ENCODE peak calls at places on chromosomes 2 and 18, in nine cellular contexts. One of them, this sample, is unnamed.
A peak's percentile ranks its signal among the peaks of the same experiment; 100 is the strongest.

GRCh38 chr2:181374741-181375675 is 82.2 kb upstream of the ITGA4 start:
- DNase-seq in prostate gland: no peak
- DNase-seq in right lobe of liver: no peak
- DNase-seq in heart left ventricle: no peak
- DNase-seq in H1: no peak
- DNase-seq in GM12892: no peak
- DNase-seq in body of pancreas: no peak
- DNase-seq in spleen: no peak
- DNase-seq in GM12878: peak; percentile 42
- DNase-seq in this sample: no peak

GRCh38 chr18:75170022-75170789 is 38.7 kb downstream of the PTGR3 start:
- DNase-seq in prostate gland: no peak
- DNase-seq in right lobe of liver: no peak
- DNase-seq in heart left ventricle: no peak
- DNase-seq in H1: no peak
- DNase-seq in GM12892: no peak
- DNase-seq in body of pancreas: no peak
- DNase-seq in spleen: no peak
- DNase-seq in GM12878: no peak
- DNase-seq in this sample: no peak

GRCh38 chr18:1668284-1668683 is 763.6 kb downstream of the ADCYAP1 start:
- DNase-seq in prostate gland: no peak
- DNase-seq in right lobe of liver: no peak
- DNase-seq in heart left ventricle: no peak
- DNase-seq in H1: no peak
- DNase-seq in GM12892: no peak
- DNase-seq in body of pancreas: no peak
- DNase-seq in spleen: no peak
- DNase-seq in GM12878: no peak
- DNase-seq in this sample: no peak

GRCh38 chr2:112305132-112305531 is 29.7 kb downstream of the ZC3H6 start:
- DNase-seq in prostate gland: no peak
- DNase-seq in right lobe of liver: no peak
- DNase-seq in heart left ventricle: no peak
- DNase-seq in H1: no peak
- DNase-seq in GM12892: no peak
- DNase-seq in body of pancreas: no peak
- DNase-seq in spleen: no peak
- DNase-seq in GM12878: no peak
- DNase-seq in this sample: no peak

GRCh38 chr2:196307775-196308174 is 136.4 kb upstream of the STK17B start:
- DNase-seq in prostate gland: no peak
- DNase-seq in right lobe of liver: no peak
- DNase-seq in heart left ventricle: no peak
- DNase-seq in H1: no peak
- DNase-seq in GM12892: no peak
- DNase-seq in body of pancreas: no peak
- DNase-seq in spleen: no peak
- DNase-seq in GM12878: no peak
- DNase-seq in this sample: no peak

GRCh38 chr2:3505771-3506170 is 13.6 kb downstream of the ADI1 start:
- DNase-seq in prostate gland: no peak
- DNase-seq in right lobe of liver: peak; percentile 16
- DNase-seq in heart left ventricle: no peak
- DNase-seq in H1: no peak
- DNase-seq in GM12892: no peak
- DNase-seq in body of pancreas: no peak
- DNase-seq in spleen: no peak
- DNase-seq in GM12878: no peak
- DNase-seq in this sample: no peak

GRCh38 chr2:229616433-229616832 is 97.9 kb downstream of the DNER start:
- DNase-seq in prostate gland: no peak
- DNase-seq in right lobe of liver: no peak
- DNase-seq in heart left ventricle: no peak
- DNase-seq in H1: no peak
- DNase-seq in GM12892: no peak
- DNase-seq in body of pancreas: no peak
- DNase-seq in spleen: no peak
- DNase-seq in GM12878: no peak
- DNase-seq in this sample: no peak

GRCh38 chr2:64277101-64277849 is 133.1 kb upstream of the PELI1 start:
- DNase-seq in prostate gland: peak; percentile 17
- DNase-seq in right lobe of liver: no peak
- DNase-seq in heart left ventricle: no peak
- DNase-seq in H1: no peak
- DNase-seq in GM12892: no peak
- DNase-seq in body of pancreas: peak; percentile 58
- DNase-seq in spleen: no peak
- DNase-seq in GM12878: no peak
- DNase-seq in this sample: no peak

GRCh38 chr2:227783404-227784138 is 30.1 kb upstream of the CCL20 start:
- DNase-seq in prostate gland: no peak
- DNase-seq in right lobe of liver: no peak
- DNase-seq in heart left ventricle: no peak
- DNase-seq in H1: no peak
- DNase-seq in GM12892: peak; percentile 22
- DNase-seq in body of pancreas: no peak
- DNase-seq in spleen: no peak
- DNase-seq in GM12878: peak; percentile 81
- DNase-seq in this sample: no peak

GRCh38 chr2:159797468-159798375 is at the start of gene CD302:
- DNase-seq in prostate gland: peak; percentile 43
- DNase-seq in right lobe of liver: peak; percentile 92
- DNase-seq in heart left ventricle: peak; percentile 90
- DNase-seq in H1: no peak
- DNase-seq in GM12892: peak; percentile 53
- DNase-seq in body of pancreas: peak; percentile 70
- DNase-seq in spleen: peak; percentile 91
- DNase-seq in GM12878: no peak
- DNase-seq in this sample: peak; percentile 89

GRCh38 chr2:158795110-158795924 is at the start of gene DAPL1:
- DNase-seq in prostate gland: no peak
- DNase-seq in right lobe of liver: no peak
- DNase-seq in heart left ventricle: no peak
- DNase-seq in H1: no peak
- DNase-seq in GM12892: no peak
- DNase-seq in body of pancreas: peak; percentile 64
- DNase-seq in spleen: no peak
- DNase-seq in GM12878: no peak
- DNase-seq in this sample: no peak

GRCh38 chr18:24126155-24126947 is 12.5 kb upstream of the CABYR start:
- DNase-seq in prostate gland: no peak
- DNase-seq in right lobe of liver: no peak
- DNase-seq in heart left ventricle: no peak
- DNase-seq in H1: no peak
- DNase-seq in GM12892: no peak
- DNase-seq in body of pancreas: no peak
- DNase-seq in spleen: no peak
- DNase-seq in GM12878: no peak
- DNase-seq in this sample: no peak

GRCh38 chr2:37816686-37817085 is 108.4 kb upstream of the RMDN2 start:
- DNase-seq in prostate gland: no peak
- DNase-seq in right lobe of liver: no peak
- DNase-seq in heart left ventricle: no peak
- DNase-seq in H1: no peak
- DNase-seq in GM12892: no peak
- DNase-seq in body of pancreas: no peak
- DNase-seq in spleen: no peak
- DNase-seq in GM12878: no peak
- DNase-seq in this sample: no peak

GRCh38 chr18:811192-812122 is 585 bp downstream of the YES1 start:
- DNase-seq in prostate gland: peak; percentile 32
- DNase-seq in right lobe of liver: peak; percentile 66
- DNase-seq in heart left ventricle: peak; percentile 63
- DNase-seq in H1: no peak
- DNase-seq in GM12892: no peak
- DNase-seq in body of pancreas: peak; percentile 52
- DNase-seq in spleen: peak; percentile 89
- DNase-seq in GM12878: no peak
- DNase-seq in this sample: peak; percentile 80

GRCh38 chr2:75517562-75518230 is 43.0 kb downstream of the EVA1A start:
- DNase-seq in prostate gland: no peak
- DNase-seq in right lobe of liver: peak; percentile 57
- DNase-seq in heart left ventricle: no peak
- DNase-seq in H1: no peak
- DNase-seq in GM12892: no peak
- DNase-seq in body of pancreas: no peak
- DNase-seq in spleen: no peak
- DNase-seq in GM12878: no peak
- DNase-seq in this sample: no peak

GRCh38 chr2:207662203-207662602 is 37.0 kb upstream of the METTL21A start:
- DNase-seq in prostate gland: no peak
- DNase-seq in right lobe of liver: no peak
- DNase-seq in heart left ventricle: no peak
- DNase-seq in H1: no peak
- DNase-seq in GM12892: peak; percentile 21
- DNase-seq in body of pancreas: peak; percentile 28
- DNase-seq in spleen: no peak
- DNase-seq in GM12878: peak; percentile 79
- DNase-seq in this sample: no peak

GRCh38 chr2:207660994-207661393 is 35.8 kb upstream of the METTL21A start:
- DNase-seq in prostate gland: no peak
- DNase-seq in right lobe of liver: no peak
- DNase-seq in heart left ventricle: no peak
- DNase-seq in H1: no peak
- DNase-seq in GM12892: no peak
- DNase-seq in body of pancreas: no peak
- DNase-seq in spleen: no peak
- DNase-seq in GM12878: no peak
- DNase-seq in this sample: no peak

GRCh38 chr2:207663870-207664545 is 38.8 kb upstream of the METTL21A start:
- DNase-seq in prostate gland: no peak
- DNase-seq in right lobe of liver: no peak
- DNase-seq in heart left ventricle: no peak
- DNase-seq in H1: no peak
- DNase-seq in GM12892: no peak
- DNase-seq in body of pancreas: no peak
- DNase-seq in spleen: no peak
- DNase-seq in GM12878: no peak
- DNase-seq in this sample: no peak
- TF ChIP-seq POLR2A in prostate gland: no peak
- TF ChIP-seq POLR2A in right lobe of liver: no peak
- TF ChIP-seq POLR2A in heart left ventricle: no peak
- TF ChIP-seq POLR2A in H1: no peak
- TF ChIP-seq POLR2A in GM12892: no peak
- TF ChIP-seq POLR2A in body of pancreas: no peak
- TF ChIP-seq POLR2A in spleen: no peak
- TF ChIP-seq POLR2A in GM12878: no peak
- TF ChIP-seq POLR2A in this sample: no peak

GRCh38 chr2:233061591-233062446 is 1.7 kb downstream of the INPP5D start:
- DNase-seq in prostate gland: no peak
- DNase-seq in right lobe of liver: no peak
- DNase-seq in heart left ventricle: peak; percentile 83
- DNase-seq in H1: no peak
- DNase-seq in GM12892: no peak
- DNase-seq in body of pancreas: peak; percentile 49
- DNase-seq in spleen: peak; percentile 92
- DNase-seq in GM12878: no peak
- DNase-seq in this sample: peak; percentile 64
- TF ChIP-seq POLR2A in prostate gland: no peak
- TF ChIP-seq POLR2A in right lobe of liver: no peak
- TF ChIP-seq POLR2A in heart left ventricle: no peak
- TF ChIP-seq POLR2A in H1: no peak
- TF ChIP-seq POLR2A in GM12892: no peak
- TF ChIP-seq POLR2A in body of pancreas: no peak
- TF ChIP-seq POLR2A in spleen: no peak
- TF ChIP-seq POLR2A in GM12878: peak; percentile 47
- TF ChIP-seq POLR2A in this sample: no peak

GRCh38 chr2:41869542-41870256 is 178.1 kb upstream of the PKDCC start:
- DNase-seq in prostate gland: peak; percentile 56
- DNase-seq in right lobe of liver: peak; percentile 75
- DNase-seq in heart left ventricle: peak; percentile 83
- DNase-seq in H1: peak; percentile 33
- DNase-seq in GM12892: peak; percentile 35
- DNase-seq in body of pancreas: peak; percentile 64
- DNase-seq in spleen: peak; percentile 88
- DNase-seq in GM12878: peak; percentile 25
- DNase-seq in this sample: peak; percentile 78
- TF ChIP-seq POLR2A in prostate gland: no peak
- TF ChIP-seq POLR2A in right lobe of liver: no peak
- TF ChIP-seq POLR2A in heart left ventricle: no peak
- TF ChIP-seq POLR2A in H1: no peak
- TF ChIP-seq POLR2A in GM12892: no peak
- TF ChIP-seq POLR2A in body of pancreas: no peak
- TF ChIP-seq POLR2A in spleen: no peak
- TF ChIP-seq POLR2A in GM12878: no peak
- TF ChIP-seq POLR2A in this sample: no peak

GRCh38 chr2:133331437-133331836 is 236.8 kb downstream of the NCKAP5 start:
- DNase-seq in prostate gland: no peak
- DNase-seq in right lobe of liver: no peak
- DNase-seq in heart left ventricle: no peak
- DNase-seq in H1: no peak
- DNase-seq in GM12892: no peak
- DNase-seq in body of pancreas: peak; percentile 13
- DNase-seq in spleen: no peak
- DNase-seq in GM12878: no peak
- DNase-seq in this sample: no peak

GRCh38 chr2:133324150-133324561 is 244.1 kb downstream of the NCKAP5 start:
- DNase-seq in prostate gland: no peak
- DNase-seq in right lobe of liver: no peak
- DNase-seq in heart left ventricle: no peak
- DNase-seq in H1: no peak
- DNase-seq in GM12892: no peak
- DNase-seq in body of pancreas: no peak
- DNase-seq in spleen: no peak
- DNase-seq in GM12878: no peak
- DNase-seq in this sample: no peak

GRCh38 chr2:133322909-133323308 is 245.4 kb downstream of the NCKAP5 start:
- DNase-seq in prostate gland: no peak
- DNase-seq in right lobe of liver: no peak
- DNase-seq in heart left ventricle: no peak
- DNase-seq in H1: no peak
- DNase-seq in GM12892: no peak
- DNase-seq in body of pancreas: no peak
- DNase-seq in spleen: no peak
- DNase-seq in GM12878: no peak
- DNase-seq in this sample: no peak

DNA sequence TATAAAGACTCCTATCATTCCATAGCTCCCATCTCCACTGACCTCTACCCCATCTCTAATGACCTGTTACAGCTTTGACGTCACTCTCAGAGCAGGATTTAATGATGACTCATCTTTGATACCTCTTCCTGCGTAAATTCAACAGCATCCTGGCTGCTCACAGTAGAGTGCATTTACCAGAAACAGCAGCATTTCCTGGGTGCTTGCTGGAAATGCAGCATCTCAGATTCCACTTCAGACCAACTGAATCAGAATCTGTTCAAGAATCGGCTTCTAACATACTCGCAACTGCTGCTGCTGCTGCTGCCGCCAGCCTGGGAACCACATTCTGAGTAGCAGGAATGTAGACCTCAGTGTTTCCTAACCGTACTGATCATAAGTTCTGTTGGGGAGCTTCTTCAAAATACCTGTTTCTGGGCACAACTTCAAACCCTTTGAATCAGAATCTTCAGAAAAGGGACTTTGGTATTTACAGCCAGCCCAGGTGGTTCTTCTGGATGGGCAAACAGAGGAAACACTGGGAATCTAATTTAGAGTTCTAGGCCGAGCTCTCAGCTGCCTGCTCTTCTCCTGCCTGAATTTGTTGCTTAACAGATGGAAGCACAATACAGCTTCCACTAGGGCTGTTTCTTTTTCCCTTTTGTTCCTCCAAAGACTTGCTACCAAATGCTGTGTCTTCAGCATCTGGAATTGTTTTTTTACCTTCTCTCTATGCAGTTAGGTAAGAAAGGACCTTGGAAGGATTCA is 241.4 kb downstream of the NCKAP5 start:
- DNase-seq in prostate gland: no peak
- DNase-seq in right lobe of liver: no peak
- DNase-seq in heart left ventricle: no peak
- DNase-seq in H1: no peak
- DNase-seq in GM12892: no peak
- DNase-seq in body of pancreas: no peak
- DNase-seq in spleen: no peak
- DNase-seq in GM12878: no peak
- DNase-seq in this sample: no peak
- TF ChIP-seq POLR2A in prostate gland: no peak
- TF ChIP-seq POLR2A in right lobe of liver: no peak
- TF ChIP-seq POLR2A in heart left ventricle: no peak
- TF ChIP-seq POLR2A in H1: no peak
- TF ChIP-seq POLR2A in GM12892: no peak
- TF ChIP-seq POLR2A in body of pancreas: no peak
- TF ChIP-seq POLR2A in spleen: no peak
- TF ChIP-seq POLR2A in GM12878: no peak
- TF ChIP-seq POLR2A in this sample: no peak